ENCODE peak calls at places on chromosomes 6 and 20, in eight cellular contexts. One of them, this sample, is unnamed. For H3K4me1, the result is how much of the 10 kb centered on the place peaks cover.

GRCh38 chr20:21714297-21715192 is 9.1 kb downstream of the PAX1 start:
- DNase-seq in right lobe of liver: no peak
- DNase-seq in left lung: no peak
- DNase-seq in CD8-positive, alpha-beta memory T cell: no peak
- DNase-seq in mammary epithelial cell: no peak
- DNase-seq in ovary: no peak
- DNase-seq in CD8-positive, alpha-beta T cell: no peak
- DNase-seq in GM23338: peak
- DNase-seq in this sample: no peak

GRCh38 chr6:161370882-161371281 is 97.0 kb upstream of the AGPAT4 start:
- DNase-seq in GM23338: peak
- DNase-seq in ovary: peak
- DNase-seq in left lung: no peak
- DNase-seq in CD8-positive, alpha-beta T cell: peak
- DNase-seq in CD8-positive, alpha-beta memory T cell: peak
- DNase-seq in mammary epithelial cell: peak
- DNase-seq in right lobe of liver: no peak
- DNase-seq in this sample: no peak

GRCh38 chr20:7989379-7989778 is 30.2 kb downstream of the TMX4 start:
- DNase-seq in right lobe of liver: no peak
- DNase-seq in left lung: no peak
- DNase-seq in CD8-positive, alpha-beta memory T cell: no peak
- DNase-seq in mammary epithelial cell: no peak
- DNase-seq in CD8-positive, alpha-beta T cell: no peak
- DNase-seq in GM23338: no peak
- DNase-seq in ovary: no peak
- DNase-seq in this sample: no peak

GRCh38 chr6:79152269-79152737 is 74.2 kb upstream of the PHIP start:
- DNase-seq in mammary epithelial cell: peak
- DNase-seq in CD8-positive, alpha-beta T cell: no peak
- DNase-seq in GM23338: peak
- DNase-seq in right lobe of liver: no peak
- DNase-seq in CD8-positive, alpha-beta memory T cell: no peak
- DNase-seq in ovary: no peak
- DNase-seq in left lung: no peak
- DNase-seq in this sample: no peak

GRCh38 chr20:24660651-24661050 is 191.2 kb downstream of the SYNDIG1 start:
- DNase-seq in CD8-positive, alpha-beta memory T cell: no peak
- DNase-seq in GM23338: no peak
- DNase-seq in CD8-positive, alpha-beta T cell: no peak
- DNase-seq in ovary: no peak
- DNase-seq in right lobe of liver: no peak
- DNase-seq in mammary epithelial cell: no peak
- DNase-seq in left lung: no peak
- DNase-seq in this sample: no peak

GRCh38 chr6:71410164-71410566 is 121.6 kb downstream of the OGFRL1 start:
- DNase-seq in ovary: no peak
- DNase-seq in right lobe of liver: no peak
- DNase-seq in mammary epithelial cell: peak
- DNase-seq in CD8-positive, alpha-beta T cell: no peak
- DNase-seq in GM23338: no peak
- DNase-seq in left lung: no peak
- DNase-seq in CD8-positive, alpha-beta memory T cell: no peak
- DNase-seq in this sample: no peak

GRCh38 chr20:63957004-63957689 is 931 bp upstream of the UCKL1 start:
- DNase-seq in ovary: peak
- DNase-seq in CD8-positive, alpha-beta memory T cell: peak
- DNase-seq in GM23338: peak
- DNase-seq in left lung: no peak
- DNase-seq in right lobe of liver: peak
- DNase-seq in mammary epithelial cell: peak
- DNase-seq in CD8-positive, alpha-beta T cell: peak
- DNase-seq in this sample: peak

GRCh38 chr6:138973481-138974140 is 14.4 kb downstream of the REPS1 start:
- DNase-seq in ovary: no peak
- DNase-seq in left lung: no peak
- DNase-seq in mammary epithelial cell: no peak
- DNase-seq in CD8-positive, alpha-beta T cell: no peak
- DNase-seq in GM23338: no peak
- DNase-seq in CD8-positive, alpha-beta memory T cell: no peak
- DNase-seq in right lobe of liver: no peak
- DNase-seq in this sample: no peak

GRCh38 chr20:44080646-44081267 is 106.2 kb downstream of the JPH2 start:
- DNase-seq in left lung: peak
- DNase-seq in mammary epithelial cell: peak
- DNase-seq in right lobe of liver: no peak
- DNase-seq in GM23338: peak
- DNase-seq in CD8-positive, alpha-beta memory T cell: peak
- DNase-seq in ovary: peak
- DNase-seq in CD8-positive, alpha-beta T cell: peak
- DNase-seq in this sample: peak

GRCh38 chr6:160348552-160349441 is 619 bp downstream of the SLC22A3 start:
- DNase-seq in CD8-positive, alpha-beta T cell: no peak
- DNase-seq in GM23338: peak
- DNase-seq in mammary epithelial cell: peak
- DNase-seq in ovary: peak
- DNase-seq in CD8-positive, alpha-beta memory T cell: no peak
- DNase-seq in right lobe of liver: peak
- DNase-seq in left lung: no peak
- DNase-seq in this sample: peak

GRCh38 chr20:44758247-44759101 is 12.8 kb downstream of the KCNK15 start:
- DNase-seq in ovary: no peak
- DNase-seq in CD8-positive, alpha-beta memory T cell: no peak
- DNase-seq in mammary epithelial cell: no peak
- DNase-seq in GM23338: no peak
- DNase-seq in right lobe of liver: no peak
- DNase-seq in left lung: no peak
- DNase-seq in CD8-positive, alpha-beta T cell: no peak
- DNase-seq in this sample: no peak

GRCh38 chr6:95686272-95686671 is 108.9 kb downstream of the MANEA start:
- DNase-seq in right lobe of liver: no peak
- DNase-seq in GM23338: peak
- DNase-seq in mammary epithelial cell: no peak
- DNase-seq in CD8-positive, alpha-beta T cell: no peak
- DNase-seq in left lung: no peak
- DNase-seq in ovary: no peak
- DNase-seq in CD8-positive, alpha-beta memory T cell: no peak
- DNase-seq in this sample: no peak

GRCh38 chr6:135675862-135676261 is 175.6 kb upstream of the PDE7B start:
- DNase-seq in GM23338: peak
- DNase-seq in CD8-positive, alpha-beta T cell: peak
- DNase-seq in left lung: no peak
- DNase-seq in CD8-positive, alpha-beta memory T cell: peak
- DNase-seq in right lobe of liver: no peak
- DNase-seq in ovary: no peak
- DNase-seq in mammary epithelial cell: peak
- DNase-seq in this sample: peak

GRCh38 chr6:143621876-143622605 is 55.7 kb upstream of the PHACTR2 start:
- DNase-seq in GM23338: no peak
- DNase-seq in left lung: no peak
- DNase-seq in mammary epithelial cell: peak
- DNase-seq in right lobe of liver: no peak
- DNase-seq in CD8-positive, alpha-beta memory T cell: no peak
- DNase-seq in CD8-positive, alpha-beta T cell: no peak
- DNase-seq in ovary: no peak
- DNase-seq in this sample: no peak

GRCh38 chr6:5866547-5867051 is 140.1 kb downstream of the NRN1 start:
- DNase-seq in mammary epithelial cell: peak
- DNase-seq in right lobe of liver: no peak
- DNase-seq in CD8-positive, alpha-beta T cell: no peak
- DNase-seq in left lung: no peak
- DNase-seq in ovary: no peak
- DNase-seq in CD8-positive, alpha-beta memory T cell: peak
- DNase-seq in GM23338: no peak
- DNase-seq in this sample: no peak

GRCh38 chr20:60402209-60403058 is 444.2 kb downstream of the CDH26 start:
- DNase-seq in left lung: no peak
- DNase-seq in CD8-positive, alpha-beta memory T cell: no peak
- DNase-seq in GM23338: no peak
- DNase-seq in mammary epithelial cell: no peak
- DNase-seq in right lobe of liver: no peak
- DNase-seq in ovary: no peak
- DNase-seq in CD8-positive, alpha-beta T cell: no peak
- DNase-seq in this sample: no peak

GRCh38 chr6:160010067-160010466 is 41.2 kb downstream of the IGF2R start:
- DNase-seq in mammary epithelial cell: no peak
- DNase-seq in ovary: peak
- DNase-seq in GM23338: no peak
- DNase-seq in CD8-positive, alpha-beta T cell: no peak
- DNase-seq in CD8-positive, alpha-beta memory T cell: no peak
- DNase-seq in right lobe of liver: no peak
- DNase-seq in left lung: no peak
- DNase-seq in this sample: no peak

GRCh38 chr6:136614994-136615393 is 64.8 kb upstream of the MAP7 start:
- DNase-seq in right lobe of liver: no peak
- DNase-seq in CD8-positive, alpha-beta memory T cell: no peak
- DNase-seq in ovary: no peak
- DNase-seq in mammary epithelial cell: no peak
- DNase-seq in left lung: no peak
- DNase-seq in GM23338: no peak
- DNase-seq in CD8-positive, alpha-beta T cell: no peak
- DNase-seq in this sample: no peak

GRCh38 chr6:167907837-167908681 is 81.3 kb downstream of the AFDN start:
- DNase-seq in GM23338: peak
- DNase-seq in right lobe of liver: no peak
- DNase-seq in ovary: no peak
- DNase-seq in CD8-positive, alpha-beta memory T cell: no peak
- DNase-seq in CD8-positive, alpha-beta T cell: no peak
- DNase-seq in mammary epithelial cell: peak
- DNase-seq in left lung: no peak
- DNase-seq in this sample: no peak

DNA sequence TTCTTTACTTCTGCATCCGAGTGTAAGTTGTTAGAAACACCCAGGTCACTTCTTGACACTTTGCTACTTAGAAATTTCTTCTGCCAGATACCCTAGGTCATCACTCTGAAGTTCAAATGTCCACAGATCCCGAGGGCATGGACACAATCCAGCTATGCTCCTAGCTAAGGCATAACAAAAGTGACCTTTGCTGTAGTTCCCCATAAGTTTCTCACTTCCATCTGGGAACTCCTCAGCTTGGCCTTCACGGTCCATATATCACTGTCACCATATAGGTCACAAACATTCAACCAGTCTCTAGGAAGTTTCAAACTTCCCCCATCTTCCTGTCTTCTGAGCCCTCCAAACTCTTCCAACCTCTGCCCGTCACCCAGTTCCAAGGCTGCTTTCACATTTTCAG is 65.3 kb downstream of the IRF4 start:
- DNase-seq in CD8-positive, alpha-beta memory T cell: no peak
- DNase-seq in ovary: no peak
- DNase-seq in left lung: no peak
- DNase-seq in CD8-positive, alpha-beta T cell: no peak
- DNase-seq in GM23338: no peak
- DNase-seq in right lobe of liver: no peak
- DNase-seq in mammary epithelial cell: no peak
- DNase-seq in this sample: no peak
- H3K4me1 ChIP-seq in CD8-positive, alpha-beta memory T cell: under half
- H3K4me1 ChIP-seq in ovary: under half
- H3K4me1 ChIP-seq in left lung: under half
- H3K4me1 ChIP-seq in CD8-positive, alpha-beta T cell: under half
- H3K4me1 ChIP-seq in GM23338: under half
- H3K4me1 ChIP-seq in right lobe of liver: under half
- H3K4me1 ChIP-seq in mammary epithelial cell: under half
- H3K4me1 ChIP-seq in this sample: under half

DNA sequence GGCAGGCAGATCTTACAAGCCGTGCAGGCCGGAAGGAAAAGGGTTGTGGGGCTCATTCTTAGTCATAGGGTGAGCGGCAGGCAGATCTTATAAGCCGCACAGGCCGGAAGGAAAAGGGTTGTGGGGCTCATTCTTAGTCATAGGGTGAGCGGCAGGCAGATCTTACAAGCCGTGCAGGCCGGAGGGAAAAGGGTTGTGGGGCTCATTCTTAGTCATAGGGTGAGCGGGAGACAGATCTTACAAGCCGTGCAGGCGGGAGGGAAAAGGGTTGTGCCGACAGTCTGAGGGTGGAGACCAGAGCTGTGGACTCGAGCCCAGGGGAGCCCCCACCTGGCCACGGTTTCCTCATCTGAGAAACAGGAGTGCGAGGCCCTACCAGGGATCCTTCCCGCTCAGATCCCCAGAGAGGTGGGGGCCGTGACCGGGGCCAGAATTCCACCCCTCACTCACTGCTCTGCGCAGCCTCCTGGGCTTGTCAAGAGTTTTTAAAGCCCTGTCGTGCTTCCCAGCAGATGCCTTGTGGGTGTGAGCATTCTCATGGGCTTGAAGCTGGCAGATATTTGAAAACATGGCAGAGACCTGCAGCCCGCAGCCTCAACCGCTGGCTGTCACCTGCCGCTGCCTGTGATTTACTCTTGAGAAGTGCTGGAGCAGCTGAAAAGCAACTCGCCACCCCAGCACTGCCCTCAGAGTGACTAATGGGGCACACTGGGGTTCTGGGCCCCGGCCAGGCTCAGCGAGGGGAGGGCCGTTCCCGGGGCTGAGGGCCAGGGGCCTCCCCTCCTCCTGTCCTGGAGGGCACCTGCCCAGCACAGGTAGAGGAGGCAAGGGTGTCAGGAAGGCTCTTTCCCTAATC is 31.9 kb downstream of the NTSR1 start:
- DNase-seq in CD8-positive, alpha-beta T cell: peak
- DNase-seq in ovary: no peak
- DNase-seq in mammary epithelial cell: peak
- DNase-seq in left lung: peak
- DNase-seq in GM23338: no peak
- DNase-seq in right lobe of liver: peak
- DNase-seq in CD8-positive, alpha-beta memory T cell: peak
- DNase-seq in this sample: peak
- H3K4me1 ChIP-seq in CD8-positive, alpha-beta T cell: under half
- H3K4me1 ChIP-seq in ovary: under half
- H3K4me1 ChIP-seq in mammary epithelial cell: under half
- H3K4me1 ChIP-seq in left lung: under half
- H3K4me1 ChIP-seq in GM23338: under half
- H3K4me1 ChIP-seq in right lobe of liver: under half
- H3K4me1 ChIP-seq in CD8-positive, alpha-beta memory T cell: half or more
- H3K4me1 ChIP-seq in this sample: under half

DNA sequence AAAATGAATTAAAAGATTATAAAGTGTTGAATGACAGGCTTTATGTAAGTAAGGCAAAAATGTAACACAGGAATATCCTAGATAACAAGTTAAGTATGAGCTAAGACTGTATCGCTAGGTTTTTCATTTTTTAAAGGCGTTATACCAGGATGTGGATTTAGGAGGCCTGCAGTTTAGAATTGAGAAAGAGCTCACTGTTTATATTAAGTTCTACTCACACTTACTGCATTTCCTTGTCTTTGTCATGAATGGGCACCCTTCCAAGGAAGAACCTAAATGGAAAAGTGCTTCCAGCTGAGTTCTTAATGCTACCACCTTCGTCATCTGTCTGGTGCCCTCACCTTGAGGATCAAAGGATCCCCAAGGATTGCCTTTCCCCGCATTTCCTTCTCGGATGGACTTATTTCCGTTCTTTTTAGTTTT is 148.7 kb downstream of the SOX4 start:
- DNase-seq in ovary: no peak
- DNase-seq in CD8-positive, alpha-beta T cell: no peak
- DNase-seq in CD8-positive, alpha-beta memory T cell: no peak
- DNase-seq in mammary epithelial cell: peak
- DNase-seq in right lobe of liver: no peak
- DNase-seq in left lung: no peak
- DNase-seq in GM23338: peak
- DNase-seq in this sample: no peak
- H3K4me1 ChIP-seq in ovary: under half
- H3K4me1 ChIP-seq in CD8-positive, alpha-beta T cell: under half
- H3K4me1 ChIP-seq in CD8-positive, alpha-beta memory T cell: under half
- H3K4me1 ChIP-seq in mammary epithelial cell: under half
- H3K4me1 ChIP-seq in right lobe of liver: under half
- H3K4me1 ChIP-seq in left lung: under half
- H3K4me1 ChIP-seq in GM23338: half or more
- H3K4me1 ChIP-seq in this sample: under half

GRCh38 chr20:13068336-13068735 is 59.6 kb downstream of the SPTLC3 start:
- DNase-seq in left lung: no peak
- DNase-seq in mammary epithelial cell: peak
- DNase-seq in GM23338: no peak
- DNase-seq in right lobe of liver: no peak
- DNase-seq in ovary: no peak
- DNase-seq in CD8-positive, alpha-beta memory T cell: no peak
- DNase-seq in CD8-positive, alpha-beta T cell: no peak
- DNase-seq in this sample: no peak
- H3K4me1 ChIP-seq in left lung: under half
- H3K4me1 ChIP-seq in mammary epithelial cell: under half
- H3K4me1 ChIP-seq in GM23338: under half
- H3K4me1 ChIP-seq in right lobe of liver: under half
- H3K4me1 ChIP-seq in ovary: under half
- H3K4me1 ChIP-seq in CD8-positive, alpha-beta memory T cell: under half
- H3K4me1 ChIP-seq in CD8-positive, alpha-beta T cell: under half
- H3K4me1 ChIP-seq in this sample: under half

This sample was measured in mucosa of descending colon.